ENCODE peak calls at places on chromosomes 6 and 20, in nine cellular contexts. G is A549, T is K562, L is ovary, E is esophagus muscularis mucosa, B is upper lobe of left lung, W is stomach, Q is tibial nerve, P is SK-N-SH. J is an unnamed sample.

GRCh38 chr6:52572536-52572935 is 4.3 kb downstream of the TRAM2 start:
- DNase-seq in G (no peak), T (no peak), L (no peak), E (no peak), B (no peak), W (no peak), Q (no peak), P (no peak), J (no peak)

GRCh38 chr6:13565921-13566320 is 8.5 kb upstream of the SIRT5 start:
- DNase-seq in G (no peak), T (no peak), L (no peak), E (no peak), B (no peak), W (no peak), Q (no peak), P (no peak), J (no peak)

GRCh38 chr20:7926767-7927166 is 13.5 kb downstream of the HAO1 start:
- DNase-seq in G (peak), T (no peak), L (no peak), E (no peak), B (no peak), W (no peak), Q (no peak), P (peak), J (no peak)

GRCh38 chr20:4749326-4749725 is 27.6 kb downstream of the PRND start:
- DNase-seq in G (no peak), T (no peak), L (no peak), E (peak), B (no peak), W (no peak), Q (no peak), P (no peak), J (no peak)

GRCh38 chr6:3442444-3443220 is 14.2 kb downstream of the SLC22A23 start:
- DNase-seq in G (peak), T (peak), L (no peak), E (no peak), B (no peak), W (no peak), Q (no peak), P (no peak), J (no peak)

GRCh38 chr20:59994697-59995122 is 36.5 kb downstream of the CDH26 start:
- DNase-seq in G (peak), T (peak), L (no peak), E (peak), B (no peak), W (peak), Q (no peak), P (no peak), J (no peak)

GRCh38 chr6:12490904-12491571 is 200.9 kb downstream of the EDN1 start:
- DNase-seq in G (peak), T (no peak), L (no peak), E (no peak), B (no peak), W (no peak), Q (no peak), P (no peak), J (no peak)

GRCh38 chr6:91572855-91573254 is 986.0 kb upstream of the MAP3K7 start:
- DNase-seq in G (no peak), T (no peak), L (no peak), E (no peak), B (no peak), W (no peak), Q (no peak), P (no peak), J (no peak)

GRCh38 chr6:43766964-43767461 is 3.0 kb upstream of the VEGFA start:
- DNase-seq in G (no peak), T (no peak), L (peak), E (no peak), B (no peak), W (peak), Q (no peak), P (no peak), J (peak)

GRCh38 chr6:34243901-34244884 is 4.6 kb downstream of the SMIM29 start:
- DNase-seq in G (peak), T (peak), L (peak), E (no peak), B (peak), W (peak), Q (peak), P (peak), J (peak)

GRCh38 chr6:3808759-3809514 is 40.2 kb upstream of the FAM50B start:
- DNase-seq in G (peak), T (no peak), L (no peak), E (no peak), B (no peak), W (peak), Q (peak), P (no peak), J (peak)

GRCh38 chr6:47357827-47358226 is 48.1 kb upstream of the TNFRSF21 start:
- DNase-seq in G (no peak), T (no peak), L (no peak), E (no peak), B (no peak), W (no peak), Q (no peak), P (no peak), J (no peak)

GRCh38 chr20:1702288-1702687 is 44.7 kb upstream of the SIRPG start:
- DNase-seq in G (no peak), T (no peak), L (no peak), E (peak), B (no peak), W (no peak), Q (no peak), P (no peak), J (no peak)

GRCh38 chr6:74574794-74575193 is 631.1 kb downstream of the COL12A1 start:
- DNase-seq in G (peak), T (no peak), L (no peak), E (no peak), B (no peak), W (no peak), Q (no peak), P (peak), J (no peak)

GRCh38 chr20:64033981-64034493 is 1.9 kb upstream of the C20orf204 start:
- DNase-seq in G (no peak), T (no peak), L (no peak), E (no peak), B (peak), W (no peak), Q (no peak), P (no peak), J (peak)

GRCh38 chr6:105058316-105058715 is 101.4 kb downstream of the LIN28B start:
- DNase-seq in G (no peak), T (no peak), L (no peak), E (no peak), B (no peak), W (no peak), Q (no peak), P (no peak), J (no peak)

GRCh38 chr20:5000263-5001173 is 792 bp downstream of the SLC23A2 start:
- DNase-seq in G (no peak), T (peak), L (peak), E (no peak), B (peak), W (peak), Q (peak), P (peak), J (peak)

GRCh38 chr20:3165473-3166337 is 6.0 kb upstream of the FASTKD5 start:
- DNase-seq in G (no peak), T (no peak), L (peak), E (no peak), B (peak), W (no peak), Q (no peak), P (no peak), J (peak)

GRCh38 chr6:163460307-163460782 is 45.8 kb downstream of the QKI start:
- DNase-seq in G (no peak), T (no peak), L (no peak), E (no peak), B (no peak), W (no peak), Q (no peak), P (no peak), J (no peak)

GRCh38 chr6:108762394-108762793 is 85.8 kb upstream of the ARMC2 start:
- DNase-seq in G (no peak), T (no peak), L (no peak), E (no peak), B (no peak), W (no peak), Q (no peak), P (no peak), J (no peak)

GRCh38 chr20:4633780-4634179 is 87.9 kb upstream of the PRND start:
- DNase-seq in G (peak), T (no peak), L (no peak), E (no peak), B (no peak), W (no peak), Q (no peak), P (no peak), J (no peak)

GRCh38 chr6:68642977-68643376 is 7.9 kb downstream of the ADGRB3 start:
- DNase-seq in G (no peak), T (no peak), L (no peak), E (no peak), B (no peak), W (no peak), Q (no peak), P (no peak), J (no peak)

GRCh38 chr6:26607434-26608230 is 10.9 kb downstream of the ABT1 start:
- DNase-seq in G (peak), T (peak), L (no peak), E (no peak), B (no peak), W (peak), Q (peak), P (peak), J (no peak)

GRCh38 chr20:37522258-37523011 is 1.4 kb downstream of the NNAT start:
- DNase-seq in G (no peak), T (no peak), L (no peak), E (no peak), B (peak), W (peak), Q (no peak), P (peak), J (peak)
- TF ChIP-seq CTCF in G (no peak), T (no peak), L (no peak), E (no peak), B (no peak), W (no peak), Q (no peak), P (no peak), J (no peak)

GRCh38 chr6:128062882-128063603 is 162.2 kb upstream of the THEMIS start:
- DNase-seq in G (peak), T (no peak), L (no peak), E (no peak), B (no peak), W (no peak), Q (no peak), P (no peak), J (no peak)

GRCh38 chr6:128063850-128064539 is 163.1 kb upstream of the THEMIS start:
- DNase-seq in G (no peak), T (no peak), L (no peak), E (no peak), B (no peak), W (no peak), Q (no peak), P (no peak), J (no peak)

GRCh38 chr6:128067446-128068109 is 166.7 kb upstream of the THEMIS start:
- DNase-seq in G (no peak), T (no peak), L (no peak), E (no peak), B (no peak), W (no peak), Q (no peak), P (no peak), J (no peak)

GRCh38 chr6:128064540-128064895 is 163.7 kb upstream of the THEMIS start:
- DNase-seq in G (no peak), T (no peak), L (no peak), E (no peak), B (no peak), W (no peak), Q (no peak), P (no peak), J (no peak)

DNA sequence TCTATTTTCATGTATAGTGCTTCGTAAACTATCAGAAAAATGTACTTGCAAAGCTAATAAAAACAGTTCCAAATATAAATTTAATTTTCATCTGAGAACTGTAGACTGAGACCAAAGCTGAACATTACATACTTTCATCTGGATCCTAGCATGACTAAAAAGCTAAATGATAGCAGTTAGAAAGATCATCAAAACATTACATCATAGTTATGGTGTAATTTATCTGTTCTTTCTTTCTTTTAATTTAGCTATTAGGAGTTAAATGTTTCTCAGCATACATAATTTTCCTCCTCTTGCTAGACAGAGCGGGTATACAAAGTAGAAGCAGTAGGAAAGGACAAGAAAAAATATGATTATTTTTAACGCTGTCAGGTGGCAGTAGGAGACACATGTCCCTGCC is 164.2 kb upstream of the THEMIS start:
- DNase-seq in G (no peak), T (no peak), L (no peak), E (no peak), B (no peak), W (no peak), Q (no peak), P (no peak), J (no peak)
- H3K27ac ChIP-seq in G (no peak), T (no peak), L (no peak), E (no peak), B (no peak), W (no peak), Q (no peak), P (no peak), J (no peak)

DNA sequence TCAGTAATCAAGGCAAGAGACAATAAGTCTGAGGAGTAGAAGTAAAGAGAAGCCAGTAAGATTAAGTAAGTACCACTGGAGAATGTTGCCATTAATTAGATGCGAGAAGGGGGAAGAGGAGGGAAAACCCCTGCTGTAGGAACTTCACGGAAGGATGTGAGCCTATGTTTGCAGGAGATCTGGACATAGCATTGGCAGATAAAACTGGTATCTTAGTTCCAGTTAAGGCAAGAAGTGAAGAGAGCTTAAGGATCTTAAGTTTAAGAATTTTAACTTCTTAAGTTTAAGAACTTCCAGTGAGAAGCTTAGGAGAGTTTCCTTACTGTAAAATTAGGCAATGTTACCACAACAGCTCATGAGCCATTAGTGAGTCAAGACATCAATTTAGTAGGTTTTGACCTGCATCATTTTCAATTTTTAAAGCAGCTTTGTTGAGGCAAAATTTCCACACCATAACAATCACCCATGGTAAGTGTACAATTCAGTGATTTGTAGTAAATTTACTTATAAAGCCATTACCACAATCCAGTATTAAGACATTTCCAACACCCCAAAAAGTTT is 116.8 kb upstream of the UST start:
- DNase-seq in G (no peak), T (no peak), L (no peak), E (no peak), B (no peak), W (no peak), Q (no peak), P (no peak), J (no peak)
- TF ChIP-seq EP300 in G (no peak), T (no peak), L (no peak), E (no peak), B (no peak), W (no peak), Q (no peak), P (no peak), J (no peak)

DNA sequence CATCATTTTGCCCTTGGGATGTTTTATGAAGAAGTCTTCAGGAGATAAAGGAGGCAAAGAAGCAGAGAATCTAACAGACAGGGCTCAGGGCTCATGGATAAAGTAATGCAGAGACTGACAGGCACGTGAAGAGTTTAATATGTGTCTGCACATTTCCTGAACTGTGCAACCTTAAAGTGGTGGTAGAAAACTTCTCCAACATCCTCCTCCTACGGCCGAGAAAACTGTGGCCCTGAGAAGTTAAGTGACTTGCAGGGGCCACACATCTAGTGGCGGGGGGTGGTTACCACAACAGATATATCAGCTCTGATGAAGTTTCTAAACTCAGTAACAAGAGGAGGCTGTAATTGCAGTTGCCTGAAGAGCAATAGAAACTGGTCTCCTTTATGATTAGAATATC is 61.0 kb downstream of the SOBP start:
- DNase-seq in G (no peak), T (no peak), L (no peak), E (no peak), B (no peak), W (no peak), Q (no peak), P (no peak), J (no peak)
- TF ChIP-seq CTCF in G (no peak), T (no peak), L (no peak), E (no peak), B (no peak), W (no peak), Q (no peak), P (no peak), J (no peak)

DNA sequence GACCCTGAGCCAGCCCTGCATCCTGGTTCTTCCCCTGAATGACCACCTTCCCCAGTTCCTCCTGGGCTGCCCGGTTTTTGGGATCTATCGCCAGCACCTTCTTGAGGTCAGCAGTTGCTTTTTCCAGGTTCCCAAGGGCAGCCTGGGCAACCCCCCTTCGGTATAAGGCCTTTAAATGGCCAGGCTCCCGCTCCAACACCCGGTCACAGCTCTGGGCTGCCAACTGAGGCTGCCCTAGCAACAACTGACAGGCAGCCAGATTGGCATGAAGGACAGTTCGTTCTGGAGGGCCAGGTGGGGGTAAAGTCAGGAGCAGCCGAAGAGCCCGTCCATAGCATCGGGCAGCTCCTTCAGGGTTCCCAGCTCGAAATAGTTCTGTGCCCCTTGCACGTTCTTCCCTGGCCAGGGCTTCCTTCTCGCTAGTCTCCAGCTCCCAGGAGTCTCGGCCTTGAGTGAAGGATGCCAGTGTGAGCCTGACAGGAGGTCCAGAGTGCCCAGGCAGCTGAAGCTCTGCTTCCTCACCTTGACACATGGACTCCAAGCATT is 778 bp upstream of the ATF6B start:
- DNase-seq in G (no peak), T (no peak), L (peak), E (no peak), B (no peak), W (no peak), Q (no peak), P (no peak), J (no peak)
- H3K27ac ChIP-seq in G (peak), T (peak), L (peak), E (peak), B (peak), W (peak), Q (peak), P (peak), J (peak)

GRCh38 chr6:36384095-36384494 is 3.4 kb downstream of the ETV7 start:
- DNase-seq in G (no peak), T (no peak), L (no peak), E (no peak), B (no peak), W (no peak), Q (no peak), P (no peak), J (peak)
- TF ChIP-seq EP300 in G (no peak), T (no peak), L (no peak), E (no peak), B (no peak), W (no peak), Q (no peak), P (no peak), J (no peak)

GRCh38 chr6:72646604-72647485 is 25.0 kb downstream of the KCNQ5 start:
- DNase-seq in G (no peak), T (no peak), L (no peak), E (no peak), B (no peak), W (no peak), Q (no peak), P (no peak), J (no peak)

GRCh38 chr6:72640622-72640930 is 18.7 kb downstream of the KCNQ5 start:
- DNase-seq in G (no peak), T (no peak), L (no peak), E (no peak), B (no peak), W (no peak), Q (no peak), P (no peak), J (no peak)

GRCh38 chr6:72642435-72642834 is 20.6 kb downstream of the KCNQ5 start:
- DNase-seq in G (no peak), T (no peak), L (no peak), E (no peak), B (no peak), W (no peak), Q (no peak), P (no peak), J (no peak)

GRCh38 chr6:72639920-72640621 is 18.2 kb downstream of the KCNQ5 start:
- DNase-seq in G (no peak), T (no peak), L (no peak), E (no peak), B (no peak), W (no peak), Q (no peak), P (no peak), J (no peak)

DNA sequence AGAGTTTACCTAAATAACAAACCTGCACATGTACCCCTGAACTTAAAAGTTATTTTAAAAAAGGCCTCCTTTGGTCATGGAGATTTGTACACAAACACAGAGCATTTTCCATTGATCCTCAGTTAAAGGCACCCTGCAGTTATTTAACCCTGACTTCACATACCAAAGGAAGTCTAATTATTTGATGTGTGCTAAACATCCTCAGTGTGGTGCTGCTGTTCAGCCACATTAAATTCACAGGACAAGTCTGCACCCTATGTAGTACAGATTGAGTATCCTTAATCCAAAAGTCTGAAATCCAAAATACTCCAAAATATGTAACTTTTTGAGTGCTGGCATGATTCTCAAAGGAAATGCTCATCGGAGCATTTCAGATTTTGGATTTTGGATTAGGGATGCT is 21.4 kb downstream of the KCNQ5 start:
- DNase-seq in G (no peak), T (no peak), L (no peak), E (no peak), B (no peak), W (no peak), Q (no peak), P (no peak), J (no peak)
- TF ChIP-seq CTCF in G (no peak), T (no peak), L (no peak), E (no peak), B (no peak), W (no peak), Q (no peak), P (peak), J (no peak)